ENCODE peak calls at places on chromosomes 1 and 21, in ten cellular contexts. O is H1, U is stomach, F is neuronal stem cell, W is body of pancreas, Q is aorta, G is astrocyte of the cerebellum, I is bronchial epithelial cell, V is lower lobe of right lung, N is cardiac fibroblast. S is an unnamed sample.

GRCh38 chr1:235253219-235253640 is 74.7 kb downstream of the ARID4B start:
- DNase-seq in O (no peak), U (peak; percentile 65), F (peak; percentile 45), W (peak; percentile 71), Q (no peak), G (peak; percentile 67), I (peak; percentile 70), V (no peak), N (peak; percentile 83), S (peak; percentile 16)

GRCh38 chr1:110750446-110751029 is 75.8 kb upstream of the KCNA3 start:
- DNase-seq in O (no peak), U (no peak), F (no peak), W (no peak), Q (no peak), G (no peak), I (no peak), V (no peak), N (no peak), S (no peak)

GRCh38 chr21:32843561-32843960 is 72.0 kb upstream of the PAXBP1 start:
- DNase-seq in O (no peak), U (no peak), F (no peak), W (no peak), Q (no peak), G (no peak), I (no peak), V (no peak), N (no peak), S (no peak)

GRCh38 chr1:247338723-247339270 is 7.1 kb upstream of the ZNF496 start:
- DNase-seq in O (no peak), U (no peak), F (no peak), W (no peak), Q (no peak), G (no peak), I (no peak), V (no peak), N (no peak), S (no peak)

GRCh38 chr1:15524283-15525042 is 448 bp upstream of the CASP9 start:
- DNase-seq in O (peak; percentile 100), U (peak; percentile 100), F (peak; percentile 99), W (peak; percentile 100), Q (peak; percentile 100), G (peak; percentile 91), I (no peak), V (peak; percentile 100), N (peak; percentile 99), S (peak; percentile 88)

GRCh38 chr1:92476071-92476607 is 10.6 kb downstream of the GFI1 start:
- DNase-seq in O (peak; percentile 49), U (no peak), F (no peak), W (no peak), Q (no peak), G (no peak), I (no peak), V (no peak), N (no peak), S (no peak)

GRCh38 chr1:202105571-202106339 is 17.0 kb upstream of the GPR37L1 start:
- DNase-seq in O (peak; percentile 90), U (peak; percentile 83), F (peak; percentile 75), W (peak; percentile 63), Q (no peak), G (no peak), I (peak; percentile 69), V (no peak), N (peak; percentile 77), S (no peak)

GRCh38 chr1:241703001-241703400 is 50.9 kb downstream of the WDR64 start:
- DNase-seq in O (no peak), U (no peak), F (no peak), W (no peak), Q (no peak), G (no peak), I (peak; percentile 79), V (no peak), N (peak; percentile 77), S (peak; percentile 86)

GRCh38 chr1:156502749-156503671 is 2.4 kb upstream of the MEF2D start:
- DNase-seq in O (peak; percentile 75), U (peak; percentile 80), F (no peak), W (peak; percentile 69), Q (peak; percentile 90), G (peak; percentile 72), I (peak; percentile 97), V (peak; percentile 84), N (peak; percentile 95), S (peak; percentile 92)

GRCh38 chr21:34593423-34593822 is 21.5 kb downstream of the RCAN1 start:
- DNase-seq in O (no peak), U (peak; percentile 52), F (no peak), W (peak; percentile 78), Q (no peak), G (no peak), I (no peak), V (no peak), N (no peak), S (no peak)

GRCh38 chr1:45403298-45404079 is 63.2 kb upstream of the MUTYH start:
- DNase-seq in O (no peak), U (no peak), F (no peak), W (no peak), Q (no peak), G (no peak), I (peak; percentile 82), V (no peak), N (no peak), S (no peak)

GRCh38 chr1:116557323-116557878 is 13.4 kb downstream of the CD58 start:
- DNase-seq in O (no peak), U (no peak), F (no peak), W (no peak), Q (no peak), G (no peak), I (no peak), V (no peak), N (no peak), S (no peak)
- H3K4me3 ChIP-seq in O (no peak overlapping the region), U (no peak overlapping the region), F (no peak overlapping the region), W (no peak overlapping the region), Q (no peak overlapping the region), G (no peak overlapping the region), I (no peak overlapping the region), V (no peak overlapping the region), N (no peak overlapping the region), S (no peak overlapping the region)

GRCh38 chr1:231634302-231635013 is 7.9 kb downstream of the DISC1 start:
- DNase-seq in O (no peak), U (no peak), F (no peak), W (no peak), Q (no peak), G (no peak), I (no peak), V (no peak), N (no peak), S (no peak)

GRCh38 chr1:231638647-231639046 is 12.1 kb downstream of the DISC1 start:
- DNase-seq in O (no peak), U (no peak), F (no peak), W (no peak), Q (no peak), G (no peak), I (peak; percentile 55), V (no peak), N (peak; percentile 15), S (no peak)

GRCh38 chr1:231632119-231632518 is 5.5 kb downstream of the DISC1 start:
- DNase-seq in O (no peak), U (no peak), F (no peak), W (no peak), Q (no peak), G (no peak), I (no peak), V (no peak), N (no peak), S (no peak)

GRCh38 chr1:231639819-231640218 is 13.2 kb downstream of the DISC1 start:
- DNase-seq in O (no peak), U (no peak), F (no peak), W (no peak), Q (no peak), G (no peak), I (no peak), V (no peak), N (no peak), S (no peak)

DNA sequence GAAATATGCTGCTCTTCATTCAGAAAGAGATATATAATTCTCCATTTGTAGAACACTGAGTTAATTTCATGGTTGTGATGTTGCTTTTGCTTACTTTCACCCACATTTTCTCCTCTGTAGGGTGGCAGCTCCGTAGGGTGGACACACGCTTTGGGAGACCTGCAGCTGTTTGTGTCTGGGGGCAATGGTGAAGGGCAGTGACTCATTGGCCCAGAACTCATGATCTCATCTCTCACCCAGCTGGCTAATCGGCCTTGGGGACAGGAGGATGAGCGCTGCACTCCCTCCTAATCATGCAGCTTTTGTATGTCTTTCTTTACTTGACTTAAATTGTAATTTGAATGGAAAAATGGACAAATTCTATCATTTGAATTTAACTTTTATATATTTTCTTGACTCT is 9.6 kb downstream of the DISC1 start:
- DNase-seq in O (no peak), U (no peak), F (no peak), W (no peak), Q (no peak), G (no peak), I (peak; percentile 60), V (no peak), N (peak; percentile 75), S (no peak)
- H3K4me3 ChIP-seq in O (no peak overlapping the region), U (no peak overlapping the region), F (no peak overlapping the region), W (no peak overlapping the region), Q (no peak overlapping the region), G (no peak overlapping the region), I (no peak overlapping the region), V (no peak overlapping the region), N (no peak overlapping the region), S (no peak overlapping the region)

DNA sequence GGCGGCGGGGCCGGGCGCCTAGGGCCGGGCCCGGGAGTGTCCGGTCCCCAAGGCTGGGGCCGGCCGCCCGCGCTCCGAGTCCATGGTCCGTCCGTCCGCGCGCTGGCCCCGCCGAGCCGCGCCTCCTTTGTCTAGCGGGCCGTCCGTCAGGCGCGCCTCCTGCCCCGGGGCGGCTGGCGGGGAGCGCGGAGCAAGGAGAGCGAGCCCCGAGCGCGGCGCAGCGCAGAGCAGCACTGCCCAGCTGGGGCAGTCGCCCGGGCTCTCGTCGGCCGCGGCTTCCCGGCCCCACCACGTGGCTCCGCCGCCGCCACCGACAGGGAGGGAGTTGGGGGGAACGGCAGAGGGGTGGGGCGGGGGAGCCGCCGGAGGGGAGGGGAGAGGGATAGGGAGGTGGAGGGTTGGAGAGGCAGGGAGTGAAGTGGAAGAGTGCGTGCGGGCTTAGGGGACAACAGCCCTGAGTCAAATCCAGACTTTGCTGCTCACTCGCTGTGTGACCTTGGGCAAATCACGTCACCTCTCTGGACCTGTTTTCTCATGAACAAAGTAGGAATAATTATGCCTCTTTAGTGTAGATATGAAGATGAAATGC is at the start of gene NKAIN1:
- DNase-seq in O (peak; percentile 75), U (no peak), F (peak; percentile 64), W (peak; percentile 23), Q (peak; percentile 64), G (no peak), I (no peak), V (no peak), N (peak; percentile 19), S (no peak)
- H3K4me3 ChIP-seq in O (peak within 1 kb of the TSS; percentile 79), U (peak within 1 kb of the TSS; percentile 34), F (peak within 1 kb of the TSS; percentile 53), W (no peak within 1 kb of the TSS), Q (peak within 1 kb of the TSS; percentile 45), G (peak within 1 kb of the TSS; percentile 21), I (peak within 1 kb of the TSS; percentile 11), V (peak within 1 kb of the TSS; percentile 32), N (no peak within 1 kb of the TSS), S (peak within 1 kb of the TSS; percentile 35)

DNA sequence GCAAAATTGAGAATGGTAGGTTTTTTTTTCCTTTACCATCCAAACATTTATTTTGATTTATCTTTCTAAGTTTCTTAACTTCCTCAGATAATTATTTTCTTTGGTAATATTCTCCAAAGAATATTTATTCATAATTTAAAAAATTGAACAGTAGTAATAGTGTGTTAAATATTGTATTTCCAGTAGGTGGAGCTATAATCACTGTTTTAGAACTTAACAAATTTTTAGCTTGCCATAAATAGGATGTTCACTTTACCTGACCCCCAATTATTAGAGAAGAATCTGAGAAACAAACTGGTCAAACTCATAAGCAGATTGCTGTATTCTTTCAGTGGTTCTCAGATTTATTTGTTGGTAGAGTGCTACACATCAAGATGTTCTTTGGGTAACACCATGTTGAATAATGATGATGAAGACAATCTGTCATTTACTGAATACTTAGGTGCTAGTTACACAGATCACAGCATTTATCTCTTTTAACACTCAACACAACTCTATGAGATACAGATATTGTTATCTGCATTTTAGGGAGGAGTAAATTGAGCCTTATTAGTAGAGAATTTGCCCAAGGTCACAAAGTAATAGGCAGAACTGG is 82.4 kb upstream of the GPR88 start:
- DNase-seq in O (no peak), U (no peak), F (no peak), W (no peak), Q (no peak), G (no peak), I (peak; percentile 26), V (no peak), N (peak; percentile 23), S (no peak)
- H3K4me3 ChIP-seq in O (no peak overlapping the region), U (no peak overlapping the region), F (no peak overlapping the region), W (no peak overlapping the region), Q (no peak overlapping the region), G (no peak overlapping the region), I (no peak overlapping the region), V (no peak overlapping the region), N (no peak overlapping the region), S (no peak overlapping the region)

S was measured in skeletal muscle cell.